ENCODE peak calls at places on chromosomes 12 and 14, in ten cellular contexts. G is stimulated activated CD8-positive, alpha-beta memory T cell treated with anti-CD3 and anti-CD28 coated beads, Interleukin-12 subunit alpha, Interleukin-12 subunit beta, amount 100 ng/mL, for 1 hour; N is activated T-helper 1 cell treated with anti-CD3 and anti-CD28 coated beads, Interleukin-2, amount 50 U/mL, for 16 hours; C is posterior vena cava; M is HS-27A; E is fibroblast of lung; U is HCT116; R is brain pericyte; W is lung; V is HEK293T. X is an unnamed sample.

GRCh38 chr14:36396798-36397197 is 76.4 kb upstream of the MBIP start:
- DNase-seq in G (no peak), N (no peak), C (no peak), M (no peak), E (no peak), U (no peak), R (no peak), W (no peak), V (no peak), X (no peak)

GRCh38 chr12:56635539-56636117 is 5.5 kb upstream of the BAZ2A start:
- DNase-seq in G (no peak), N (no peak), C (peak; percentile 38), M (no peak), E (no peak), U (no peak), R (no peak), W (no peak), V (no peak), X (no peak)

GRCh38 chr12:109510196-109510595 is 32.8 kb downstream of the UBE3B start:
- DNase-seq in G (no peak), N (no peak), C (no peak), M (no peak), E (no peak), U (no peak), R (no peak), W (no peak), V (no peak), X (no peak)

GRCh38 chr12:32273712-32274111 is 125.6 kb upstream of the FGD4 start:
- DNase-seq in G (peak; percentile 33), N (no peak), C (no peak), M (no peak), E (no peak), U (no peak), R (no peak), W (no peak), V (no peak), X (no peak)

GRCh38 chr14:41201721-41202120 is 405.0 kb upstream of the LRFN5 start:
- DNase-seq in G (no peak), N (no peak), C (no peak), M (no peak), E (no peak), U (no peak), R (no peak), W (no peak), V (no peak), X (no peak)

GRCh38 chr12:68823711-68824110 is 15.7 kb downstream of the MDM2 start:
- DNase-seq in G (no peak), N (no peak), C (no peak), M (no peak), E (no peak), U (no peak), R (no peak), W (no peak), V (no peak), X (no peak)

GRCh38 chr12:65524666-65525065 is 246.2 kb downstream of the MSRB3 start:
- DNase-seq in G (no peak), N (no peak), C (no peak), M (peak; percentile 47), E (peak; percentile 72), U (no peak), R (no peak), W (no peak), V (no peak), X (no peak)

GRCh38 chr12:32875990-32876389 is 20.6 kb downstream of the PKP2 start:
- DNase-seq in G (no peak), N (no peak), C (no peak), M (no peak), E (no peak), U (no peak), R (no peak), W (no peak), V (no peak), X (no peak)

GRCh38 chr12:89154743-89155530 is 197.4 kb downstream of the DUSP6 start:
- DNase-seq in G (no peak), N (no peak), C (no peak), M (no peak), E (no peak), U (no peak), R (no peak), W (no peak), V (no peak), X (no peak)

GRCh38 chr12:2666411-2666810 is 128.4 kb upstream of the FKBP4 start:
- DNase-seq in G (no peak), N (no peak), C (no peak), M (no peak), E (no peak), U (no peak), R (no peak), W (no peak), V (no peak), X (no peak)

GRCh38 chr12:52078276-52078675 is 1.2 kb upstream of the SMIM41 start:
- DNase-seq in G (no peak), N (no peak), C (no peak), M (no peak), E (no peak), U (no peak), R (no peak), W (no peak), V (no peak), X (no peak)

GRCh38 chr12:99131761-99132199 is 486.7 kb downstream of the APAF1 start:
- DNase-seq in G (no peak), N (no peak), C (peak; percentile 77), M (no peak), E (no peak), U (no peak), R (peak; percentile 54), W (no peak), V (peak; percentile 12), X (peak; percentile 84)

GRCh38 chr12:124294686-124295315 is at the start of gene RFLNA:
- DNase-seq in G (no peak), N (no peak), C (peak; percentile 73), M (no peak), E (no peak), U (no peak), R (no peak), W (no peak), V (no peak), X (no peak)

GRCh38 chr12:109710747-109711595 is 2.7 kb upstream of the FAM222A start:
- DNase-seq in G (no peak), N (no peak), C (no peak), M (no peak), E (peak; percentile 39), U (no peak), R (peak; percentile 24), W (no peak), V (no peak), X (no peak)

GRCh38 chr12:43291516-43291915 is 260.5 kb downstream of the ADAMTS20 start:
- DNase-seq in G (no peak), N (no peak), C (no peak), M (no peak), E (peak; percentile 38), U (no peak), R (no peak), W (no peak), V (no peak), X (no peak)

GRCh38 chr14:72701232-72701555 is 192.7 kb downstream of the DPF3 start:
- DNase-seq in G (no peak), N (no peak), C (no peak), M (no peak), E (no peak), U (no peak), R (no peak), W (no peak), V (no peak), X (no peak)

GRCh38 chr12:121279507-121279915 is 17.0 kb downstream of the CAMKK2 start:
- DNase-seq in G (no peak), N (no peak), C (no peak), M (no peak), E (peak; percentile 59), U (no peak), R (no peak), W (peak; percentile 42), V (no peak), X (peak; percentile 43)

GRCh38 chr12:49487605-49488004 is 51.2 kb upstream of the KCNH3 start:
- DNase-seq in G (no peak), N (no peak), C (no peak), M (no peak), E (no peak), U (no peak), R (no peak), W (no peak), V (no peak), X (no peak)

GRCh38 chr14:104784218-104784568 is 11.4 kb downstream of the AKT1 start:
- DNase-seq in G (no peak), N (no peak), C (no peak), M (no peak), E (no peak), U (no peak), R (no peak), W (no peak), V (no peak), X (no peak)

GRCh38 chr14:69692542-69693053 is 74.3 kb upstream of the SRSF5 start:
- DNase-seq in G (no peak), N (no peak), C (no peak), M (no peak), E (no peak), U (no peak), R (no peak), W (no peak), V (no peak), X (no peak)

GRCh38 chr12:119693006-119693405 is 25.1 kb downstream of the PRKAB1 start:
- DNase-seq in G (no peak), N (no peak), C (no peak), M (peak; percentile 14), E (peak; percentile 95), U (no peak), R (no peak), W (peak; percentile 74), V (no peak), X (peak; percentile 37)

GRCh38 chr12:5556946-5557673 is 125.2 kb downstream of the NTF3 start:
- DNase-seq in G (no peak), N (no peak), C (no peak), M (no peak), E (no peak), U (no peak), R (no peak), W (no peak), V (no peak), X (no peak)

X was measured in NCI-H446.